ENCODE peak calls at places on chromosomes 16 and 17, in four cellular contexts. One of them, this sample, is unnamed.
A peak's percentile ranks its signal among the peaks of the same experiment; 100 is the strongest.

GRCh38 chr16:54077412-54077821 is 209.2 kb downstream of the IRX3 start:
- DNase-seq in K562: no peak
- DNase-seq in GM12878: no peak
- DNase-seq in IMR-90: peak; percentile 81
- DNase-seq in this sample: peak; percentile 88

GRCh38 chr16:2816751-2817495 is at the start of gene PRSS21:
- DNase-seq in K562: peak; percentile 90
- DNase-seq in GM12878: no peak
- DNase-seq in IMR-90: no peak
- DNase-seq in this sample: no peak

GRCh38 chr16:17269434-17269833 is 201.3 kb downstream of the XYLT1 start:
- DNase-seq in K562: no peak
- DNase-seq in IMR-90: peak; percentile 39
- DNase-seq in GM12878: no peak
- DNase-seq in this sample: no peak

GRCh38 chr16:74226361-74226979 is 70.1 kb upstream of the PSMD7 start:
- DNase-seq in K562: no peak
- DNase-seq in IMR-90: peak; percentile 31
- DNase-seq in GM12878: no peak
- DNase-seq in this sample: peak; percentile 36

GRCh38 chr17:76351526-76352071 is 2.1 kb downstream of the PRPSAP1 start:
- DNase-seq in GM12878: no peak
- DNase-seq in IMR-90: no peak
- DNase-seq in K562: no peak
- DNase-seq in this sample: peak; percentile 52

GRCh38 chr17:17682737-17683675 is 1.7 kb downstream of the RAI1 start:
- DNase-seq in K562: peak; percentile 68
- DNase-seq in IMR-90: peak; percentile 91
- DNase-seq in GM12878: no peak
- DNase-seq in this sample: peak; percentile 67

GRCh38 chr17:80833952-80834895 is 157.4 kb upstream of the CHMP6 start:
- DNase-seq in K562: no peak
- DNase-seq in IMR-90: peak; percentile 73
- DNase-seq in GM12878: no peak
- DNase-seq in this sample: no peak

GRCh38 chr17:57984226-57984890 is 3.7 kb downstream of the VEZF1 start:
- DNase-seq in IMR-90: no peak
- DNase-seq in K562: no peak
- DNase-seq in GM12878: no peak
- DNase-seq in this sample: no peak

GRCh38 chr16:4409081-4409932 is 7.1 kb downstream of the CORO7 start:
- DNase-seq in K562: no peak
- DNase-seq in IMR-90: no peak
- DNase-seq in GM12878: no peak
- DNase-seq in this sample: no peak

GRCh38 chr17:1180434-1180742 is 607 bp upstream of the ABR start:
- DNase-seq in IMR-90: no peak
- DNase-seq in GM12878: no peak
- DNase-seq in K562: no peak
- DNase-seq in this sample: no peak
- H3K4me3 ChIP-seq in IMR-90: peak overlapping the region; percentile 99
- H3K4me3 ChIP-seq in GM12878: peak overlapping the region; percentile 63
- H3K4me3 ChIP-seq in K562: peak overlapping the region; percentile 23
- H3K4me3 ChIP-seq in this sample: no peak overlapping the region

DNA sequence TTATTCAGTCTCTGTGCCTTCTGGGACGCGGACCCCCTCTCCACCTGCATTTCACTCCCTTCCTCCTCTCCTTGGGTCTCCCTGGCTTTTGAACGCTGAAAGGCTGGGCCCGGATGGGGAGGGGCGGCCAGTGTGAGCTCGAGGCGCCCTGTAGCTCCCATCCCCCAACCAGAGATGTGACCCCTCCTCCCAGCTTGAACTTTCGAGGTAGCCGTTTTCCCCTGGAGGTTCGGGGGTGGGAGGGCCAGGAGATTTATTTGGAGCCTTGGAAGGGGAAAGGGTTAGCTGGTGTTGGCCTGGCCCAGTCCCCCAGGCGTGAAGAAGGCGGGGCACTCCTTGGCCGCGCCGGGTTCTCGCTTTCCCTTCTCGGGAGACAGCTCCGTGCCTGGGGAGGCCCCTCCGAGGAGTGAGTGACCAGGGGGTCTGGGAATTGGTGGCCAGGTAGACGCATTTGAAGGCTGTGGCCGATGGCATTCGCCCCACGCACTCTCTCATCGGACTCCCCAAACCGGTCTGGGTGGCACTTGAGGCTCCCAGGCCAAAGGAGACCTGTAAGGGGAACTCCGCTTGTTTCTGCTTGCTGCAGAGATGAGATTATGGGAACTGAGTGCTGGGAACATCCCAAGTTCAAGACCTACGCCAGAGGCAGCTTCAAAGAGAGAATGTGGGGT is 942 bp downstream of the LDAF1 start:
- DNase-seq in GM12878: no peak
- DNase-seq in IMR-90: no peak
- DNase-seq in K562: peak; percentile 41
- DNase-seq in this sample: peak; percentile 32
- TF ChIP-seq FOS in GM12878: no peak
- TF ChIP-seq FOS in IMR-90: no peak
- TF ChIP-seq FOS in K562: no peak
- TF ChIP-seq FOS in this sample: no peak

DNA sequence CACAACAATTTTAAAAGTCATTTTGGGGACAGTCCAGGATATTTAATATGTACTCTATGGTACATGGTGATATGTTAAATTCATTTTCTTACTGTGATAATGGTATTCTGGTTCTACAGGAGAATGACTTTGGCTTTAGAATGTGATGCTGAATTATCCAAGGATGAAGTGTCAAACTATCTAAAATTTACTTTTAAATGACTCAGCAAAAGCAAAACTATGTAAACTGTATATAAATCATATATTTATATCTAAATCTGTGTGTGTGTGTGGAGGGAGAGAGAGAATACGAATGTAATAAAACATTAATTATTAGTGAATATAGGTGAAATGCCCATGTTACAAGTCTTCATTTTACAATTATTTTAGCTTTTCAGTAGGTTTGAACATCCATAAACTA is 733.8 kb upstream of the CA10 start:
- DNase-seq in GM12878: no peak
- DNase-seq in K562: no peak
- DNase-seq in IMR-90: no peak
- DNase-seq in this sample: no peak
- H3K4me3 ChIP-seq in GM12878: no peak overlapping the region
- H3K4me3 ChIP-seq in K562: no peak overlapping the region
- H3K4me3 ChIP-seq in IMR-90: no peak overlapping the region
- H3K4me3 ChIP-seq in this sample: no peak overlapping the region

GRCh38 chr17:63431939-63432804 is 13.9 kb downstream of the CYB561 start:
- DNase-seq in IMR-90: peak; percentile 66
- DNase-seq in GM12878: no peak
- DNase-seq in K562: peak; percentile 92
- DNase-seq in this sample: peak; percentile 49

GRCh38 chr17:63434951-63435571 is 11.0 kb downstream of the CYB561 start:
- DNase-seq in GM12878: no peak
- DNase-seq in IMR-90: peak; percentile 25
- DNase-seq in K562: no peak
- DNase-seq in this sample: peak; percentile 39

GRCh38 chr17:63435681-63436522 is 10.2 kb downstream of the CYB561 start:
- DNase-seq in GM12878: no peak
- DNase-seq in IMR-90: no peak
- DNase-seq in K562: no peak
- DNase-seq in this sample: no peak

GRCh38 chr17:63431618-63431938 is 14.5 kb downstream of the CYB561 start:
- DNase-seq in GM12878: no peak
- DNase-seq in IMR-90: no peak
- DNase-seq in K562: no peak
- DNase-seq in this sample: no peak

GRCh38 chr17:63433746-63434591 is 12.1 kb downstream of the CYB561 start:
- DNase-seq in K562: no peak
- DNase-seq in IMR-90: peak; percentile 92
- DNase-seq in GM12878: no peak
- DNase-seq in this sample: no peak
- TF ChIP-seq FOS in K562: no peak
- TF ChIP-seq FOS in IMR-90: no peak
- TF ChIP-seq FOS in GM12878: no peak
- TF ChIP-seq FOS in this sample: no peak

GRCh38 chr16:31471875-31472558 is at the start of gene TGFB1I1:
- DNase-seq in GM12878: no peak
- DNase-seq in K562: no peak
- DNase-seq in IMR-90: peak; percentile 80
- DNase-seq in this sample: peak; percentile 61

GRCh38 chr16:31474778-31475738 is 3.1 kb downstream of the TGFB1I1 start:
- DNase-seq in GM12878: no peak
- DNase-seq in K562: no peak
- DNase-seq in IMR-90: no peak
- DNase-seq in this sample: no peak

GRCh38 chr16:31474173-31474714 is 2.3 kb downstream of the TGFB1I1 start:
- DNase-seq in K562: peak; percentile 68
- DNase-seq in IMR-90: peak; percentile 90
- DNase-seq in GM12878: no peak
- DNase-seq in this sample: no peak

GRCh38 chr16:31472559-31473203 is 729 bp downstream of the TGFB1I1 start:
- DNase-seq in IMR-90: peak; percentile 88
- DNase-seq in GM12878: no peak
- DNase-seq in K562: peak; percentile 86
- DNase-seq in this sample: peak; percentile 81

GRCh38 chr16:31473300-31474052 is 1.5 kb downstream of the TGFB1I1 start:
- DNase-seq in GM12878: no peak
- DNase-seq in IMR-90: no peak
- DNase-seq in K562: no peak
- DNase-seq in this sample: no peak
- H3K4me3 ChIP-seq in GM12878: no peak overlapping the region
- H3K4me3 ChIP-seq in IMR-90: no peak overlapping the region
- H3K4me3 ChIP-seq in K562: no peak overlapping the region
- H3K4me3 ChIP-seq in this sample: no peak overlapping the region

GRCh38 chr16:23837553-23838308 is 1.9 kb downstream of the PRKCB start:
- DNase-seq in GM12878: no peak
- DNase-seq in IMR-90: no peak
- DNase-seq in K562: peak; percentile 57
- DNase-seq in this sample: no peak

GRCh38 chr16:23838485-23839142 is 2.8 kb downstream of the PRKCB start:
- DNase-seq in K562: no peak
- DNase-seq in IMR-90: no peak
- DNase-seq in GM12878: no peak
- DNase-seq in this sample: no peak

GRCh38 chr16:23840310-23840709 is 4.5 kb downstream of the PRKCB start:
- DNase-seq in GM12878: no peak
- DNase-seq in K562: no peak
- DNase-seq in IMR-90: no peak
- DNase-seq in this sample: no peak

GRCh38 chr16:23843143-23843542 is 7.4 kb downstream of the PRKCB start:
- DNase-seq in IMR-90: no peak
- DNase-seq in GM12878: no peak
- DNase-seq in K562: no peak
- DNase-seq in this sample: no peak

GRCh38 chr16:23842137-23842600 is 6.4 kb downstream of the PRKCB start:
- DNase-seq in GM12878: peak; percentile 96
- DNase-seq in K562: no peak
- DNase-seq in IMR-90: no peak
- DNase-seq in this sample: no peak
- TF ChIP-seq FOS in GM12878: no peak
- TF ChIP-seq FOS in K562: no peak
- TF ChIP-seq FOS in IMR-90: no peak
- TF ChIP-seq FOS in this sample: no peak

GRCh38 chr17:42891539-42892152 is 9.0 kb upstream of the G6PC1 start:
- DNase-seq in K562: no peak
- DNase-seq in IMR-90: peak; percentile 33
- DNase-seq in GM12878: no peak
- DNase-seq in this sample: no peak
- H3K4me3 ChIP-seq in K562: no peak overlapping the region
- H3K4me3 ChIP-seq in IMR-90: no peak overlapping the region
- H3K4me3 ChIP-seq in GM12878: no peak overlapping the region
- H3K4me3 ChIP-seq in this sample: no peak overlapping the region

DNA sequence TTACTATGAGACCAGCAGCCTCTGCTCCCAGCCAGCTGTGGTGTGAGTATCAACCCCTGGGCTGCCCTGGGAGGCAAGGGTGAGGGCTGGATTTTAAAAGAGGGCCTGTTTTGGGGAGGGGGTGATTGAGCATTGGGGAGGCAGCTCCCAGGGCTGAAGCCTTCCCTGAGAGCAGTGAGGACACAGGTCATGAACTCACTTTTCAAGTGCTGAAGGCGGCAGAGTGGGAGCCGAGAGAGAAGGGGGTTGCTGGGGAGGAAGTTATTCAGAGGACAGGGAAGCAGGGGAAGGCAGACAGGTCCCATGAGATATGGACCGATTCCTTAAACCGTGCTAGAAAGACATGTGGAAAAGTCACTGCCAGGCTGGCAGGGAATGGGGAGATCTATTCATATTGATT is 974 bp downstream of the CCL4 start:
- DNase-seq in GM12878: no peak
- DNase-seq in IMR-90: no peak
- DNase-seq in K562: no peak
- DNase-seq in this sample: no peak
- TF ChIP-seq FOS in GM12878: no peak
- TF ChIP-seq FOS in IMR-90: no peak
- TF ChIP-seq FOS in K562: no peak
- TF ChIP-seq FOS in this sample: no peak

This sample was measured in endothelial cell of umbilical vein.